ENCODE peak calls at places on chromosome 2, in five cellular contexts. N, X, I, V and P are unnamed samples.
A peak's percentile ranks its signal among the peaks of the same experiment; 100 is the strongest.

GRCh38 chr2:108058575-108059137 is 72.3 kb downstream of the SLC5A7 start:
- DNase-seq in N (no peak), X (no peak), I (no peak), V (no peak), P (no peak)

GRCh38 chr2:182766626-182767025 is 50.6 kb downstream of the DNAJC10 start:
- DNase-seq in N (no peak), X (no peak), I (no peak), V (no peak), P (no peak)

GRCh38 chr2:19098467-19099160 is 259.8 kb downstream of the OSR1 start:
- DNase-seq in N (no peak), X (no peak), I (no peak), V (no peak), P (no peak)

GRCh38 chr2:88748005-88748404 is 56.5 kb downstream of the RPIA start:
- DNase-seq in N (no peak), X (no peak), I (no peak), V (no peak), P (no peak)

GRCh38 chr2:50614056-50614455 is 417.9 kb downstream of the NRXN1 start:
- DNase-seq in N (peak; percentile 59), X (no peak), I (no peak), V (no peak), P (no peak)

GRCh38 chr2:453132-453531 is 165.2 kb upstream of the ALKAL2 start:
- DNase-seq in N (no peak), X (no peak), I (no peak), V (no peak), P (no peak)

GRCh38 chr2:147364597-147364996 is 480.2 kb upstream of the ACVR2A start:
- DNase-seq in N (no peak), X (no peak), I (no peak), V (no peak), P (no peak)

GRCh38 chr2:240999873-241000541 is 1.6 kb downstream of the SNED1 start:
- DNase-seq in N (no peak), X (no peak), I (no peak), V (no peak), P (no peak)

GRCh38 chr2:112640800-112641675 is 4.7 kb upstream of the SLC20A1 start:
- DNase-seq in N (peak; percentile 96), X (no peak), I (no peak), V (no peak), P (no peak)

GRCh38 chr2:67626656-67627055 is 229.5 kb downstream of the ETAA1 start:
- DNase-seq in N (peak; percentile 73), X (no peak), I (no peak), V (no peak), P (no peak)

GRCh38 chr2:159615187-159615935 is 987 bp downstream of the BAZ2B start:
- DNase-seq in N (peak; percentile 91), X (peak; percentile 46), I (peak; percentile 96), V (peak; percentile 88), P (peak; percentile 90)

GRCh38 chr2:159497857-159498256 is 118.5 kb downstream of the BAZ2B start:
- DNase-seq in N (no peak), X (no peak), I (no peak), V (no peak), P (no peak)

DNA sequence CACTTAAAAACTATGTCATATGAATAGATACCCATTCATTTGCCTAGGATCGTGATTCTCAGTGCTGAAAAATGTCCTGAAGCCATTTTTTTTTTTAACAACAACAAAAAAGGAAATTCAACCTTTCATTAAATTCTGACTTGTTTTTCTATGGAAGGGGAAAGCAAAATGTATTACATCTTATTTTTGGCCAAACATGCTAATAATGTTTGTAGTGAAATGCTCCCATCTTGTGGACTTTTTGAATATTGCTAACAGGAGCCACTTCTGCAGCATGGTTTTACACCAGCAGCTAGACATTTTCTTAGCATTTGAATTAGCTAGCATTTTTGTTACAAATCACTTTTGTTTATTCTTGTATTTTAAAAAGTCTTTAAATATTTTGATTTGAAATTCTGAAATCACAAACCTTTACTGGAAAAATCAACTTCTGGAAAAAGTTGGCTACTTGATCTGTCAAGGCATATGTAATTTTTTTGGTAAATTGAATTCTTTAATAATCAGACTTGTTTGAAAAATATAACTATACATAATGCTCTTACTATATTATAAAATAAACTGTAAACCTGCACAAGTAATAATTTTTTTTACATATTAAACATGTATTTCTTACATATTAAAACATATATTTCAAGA is 75.8 kb downstream of the KIDINS220 start:
- DNase-seq in N (peak; percentile 60), X (peak; percentile 35), I (peak; percentile 56), V (peak; percentile 54), P (peak; percentile 36)
- TF ChIP-seq CEBPB in N (no peak), X (no peak), I (no peak), V (no peak), P (no peak)

DNA sequence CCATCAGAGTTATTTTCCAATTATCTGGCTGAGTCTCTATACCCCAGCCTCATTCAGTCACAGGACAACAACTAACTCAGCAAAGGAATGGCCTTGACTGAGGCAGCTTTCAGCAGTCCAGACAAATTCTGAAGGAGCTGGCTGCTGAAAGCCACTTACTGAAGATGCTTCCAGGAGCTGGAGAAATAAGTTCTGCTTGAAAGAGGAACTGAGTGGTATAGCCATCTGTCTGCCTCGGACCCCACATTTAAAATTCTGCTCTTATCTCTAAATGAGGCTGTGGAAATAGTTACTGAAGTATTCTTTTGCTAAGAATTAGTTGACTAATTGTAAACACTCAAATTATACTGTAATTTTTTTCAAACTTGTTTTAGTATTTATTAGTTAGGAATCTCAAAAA is 9.1 kb upstream of the GPD2 start:
- DNase-seq in N (no peak), X (no peak), I (no peak), V (no peak), P (no peak)
- TF ChIP-seq CEBPB in N (no peak), X (no peak), I (no peak), V (no peak), P (no peak)

GRCh38 chr2:10449481-10449831 is 1.3 kb upstream of the ODC1 start:
- DNase-seq in N (no peak), X (no peak), I (no peak), V (peak; percentile 32), P (no peak)

GRCh38 chr2:10448646-10449480 is 736 bp upstream of the ODC1 start:
- DNase-seq in N (peak; percentile 87), X (peak; percentile 65), I (peak; percentile 90), V (peak; percentile 67), P (peak; percentile 90)

GRCh38 chr2:10448208-10448645 is at the start of gene ODC1:
- DNase-seq in N (peak; percentile 90), X (peak; percentile 53), I (peak; percentile 93), V (peak; percentile 96), P (peak; percentile 88)

GRCh38 chr2:10451819-10452218 is 3.7 kb upstream of the ODC1 start:
- DNase-seq in N (no peak), X (no peak), I (no peak), V (no peak), P (no peak)

DNA sequence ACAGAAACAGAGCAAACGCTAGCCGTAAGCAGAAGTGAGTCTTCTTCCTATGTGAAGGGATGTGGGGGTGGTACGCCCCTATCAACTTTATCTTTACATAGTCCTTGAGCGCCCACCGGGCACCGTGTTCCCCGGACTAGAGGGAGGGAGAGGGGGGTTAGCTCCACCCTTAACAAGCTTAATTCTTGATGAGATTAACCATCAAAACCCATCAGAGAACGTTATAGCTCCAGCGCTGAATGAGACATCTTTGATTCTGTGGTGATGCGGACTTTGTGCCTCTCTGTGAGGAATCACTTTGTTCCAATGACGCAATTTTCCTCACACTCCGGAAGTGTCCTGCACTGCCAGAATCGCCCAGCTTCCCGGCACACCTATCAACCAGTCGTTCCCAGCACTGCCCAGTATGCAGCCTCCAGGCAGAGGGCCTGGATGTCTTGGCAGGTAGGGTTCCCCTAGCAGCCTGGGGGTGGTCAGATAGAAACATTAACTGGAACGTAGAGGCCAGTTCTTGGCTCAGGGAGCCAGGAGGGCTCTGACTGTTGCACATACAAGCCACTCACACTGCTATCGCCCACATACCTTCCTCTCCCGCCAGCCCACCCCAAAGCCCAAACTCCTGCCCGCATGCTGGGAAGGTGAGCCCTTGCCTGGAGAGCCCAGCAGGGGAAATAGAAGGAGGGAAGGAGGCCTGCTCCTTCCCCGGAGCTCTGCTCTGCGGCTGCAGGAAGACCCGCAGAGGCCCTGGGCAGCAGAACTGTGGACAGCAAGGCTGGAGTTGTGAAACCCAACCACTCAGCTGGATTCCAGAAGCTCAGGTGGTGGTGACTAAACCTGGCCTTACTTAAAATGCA is 1.9 kb upstream of the ODC1 start:
- DNase-seq in N (no peak), X (no peak), I (peak; percentile 80), V (no peak), P (peak; percentile 93)
- TF ChIP-seq CEBPB in N (peak; percentile 46), X (no peak), I (peak; percentile 66), V (peak; percentile 67), P (peak; percentile 99)

DNA sequence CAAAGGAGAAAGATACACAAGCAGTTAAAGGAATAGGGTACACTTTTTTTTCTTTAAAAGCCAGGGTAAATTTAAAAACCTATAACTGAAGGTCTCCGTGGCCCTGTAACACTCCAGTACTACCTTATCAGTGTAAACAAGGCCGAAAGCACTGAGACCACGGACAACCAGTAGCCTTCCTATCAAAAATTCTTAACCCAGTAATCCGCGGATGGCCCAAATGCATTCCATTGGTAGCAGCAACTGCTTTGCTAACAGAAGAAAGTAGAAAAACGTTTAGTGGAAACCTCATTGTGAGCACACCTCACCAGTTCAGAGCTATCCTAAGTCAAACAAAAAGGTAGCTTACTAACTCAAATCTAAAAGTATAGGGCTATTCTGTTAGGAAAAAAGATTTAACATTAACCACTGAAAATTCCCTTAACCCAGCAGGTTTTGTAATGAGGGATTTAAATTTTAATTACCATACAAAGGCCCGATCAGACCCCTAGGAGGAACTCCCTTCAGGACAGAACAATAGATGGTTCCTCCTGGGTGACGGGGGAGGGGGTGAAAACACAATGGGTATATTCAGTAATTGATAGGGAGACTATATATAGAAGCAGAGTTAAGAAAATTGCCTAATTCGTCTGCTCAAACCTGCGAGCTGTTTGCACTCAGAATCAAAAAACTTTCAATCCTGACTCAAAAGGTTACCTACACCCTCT is 50.8 kb upstream of the CWC22 start:
- DNase-seq in N (no peak), X (no peak), I (no peak), V (no peak), P (no peak)
- TF ChIP-seq CEBPB in N (no peak), X (no peak), I (no peak), V (no peak), P (no peak)

DNA sequence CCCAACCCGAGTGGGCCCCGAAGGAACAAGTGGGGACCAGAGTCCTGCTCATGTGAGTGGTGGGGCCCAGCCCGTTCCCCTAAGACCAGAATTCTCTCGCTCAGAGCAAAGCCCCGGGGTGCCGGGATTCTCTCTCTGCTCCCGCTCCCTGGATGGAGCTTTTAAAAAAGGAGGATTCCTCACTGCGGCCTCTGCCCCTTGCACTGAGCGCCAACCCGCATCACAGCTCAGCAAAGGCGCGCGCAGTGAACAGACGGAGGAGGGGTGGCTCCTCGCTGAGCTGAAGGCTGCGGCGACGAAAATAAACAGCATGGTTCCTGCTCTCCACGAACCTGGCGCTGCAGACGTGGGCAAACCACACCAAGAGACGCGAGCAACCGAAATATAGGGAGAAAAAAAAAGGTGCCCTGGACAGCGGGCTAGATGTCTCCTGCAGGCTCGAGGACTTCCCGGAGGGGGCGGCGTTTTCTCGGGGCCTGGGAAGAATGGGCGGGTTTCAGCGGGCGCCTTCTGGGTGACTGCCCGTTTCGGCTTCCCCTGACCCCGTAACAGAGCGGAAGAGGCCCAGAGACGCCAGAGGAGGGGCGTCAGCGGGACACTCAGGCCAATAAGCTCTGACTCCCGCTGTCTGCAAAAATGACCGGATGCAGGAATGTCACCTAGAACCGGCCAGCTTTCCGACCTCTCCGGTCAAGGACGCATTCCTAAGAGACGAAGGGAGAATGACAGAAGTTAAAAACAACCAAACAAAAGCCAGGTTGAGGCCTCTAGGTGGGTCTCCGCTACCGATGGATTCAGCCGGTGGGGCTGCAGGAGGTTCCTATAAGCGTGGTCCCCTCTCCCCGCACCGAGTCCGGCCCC is 819 bp upstream of the KLF11 start:
- DNase-seq in N (peak; percentile 47), X (no peak), I (no peak), V (peak; percentile 35), P (peak; percentile 80)
- TF ChIP-seq CEBPB in N (no peak), X (no peak), I (no peak), V (no peak), P (no peak)